ENCODE peak calls at places on chromosomes 13 and 19, in seven cellular contexts. I, V, U, Y, P, T and C are unnamed samples.

GRCh38 chr13:30696278-30697176 is 38.8 kb upstream of the ALOX5AP start:
- DNase-seq in I (peak), Y (no peak), T (no peak), V (no peak), U (no peak), P (no peak), C (peak)

GRCh38 chr13:22926176-22927007 is 254.4 kb upstream of the SGCG start:
- DNase-seq in P (peak), V (peak), U (no peak), I (peak), Y (no peak), T (peak), C (peak)

GRCh38 chr13:107641574-107641973 is 573.8 kb downstream of the LIG4 start:
- DNase-seq in T (no peak), Y (no peak), P (no peak), I (no peak), V (no peak), U (no peak), C (no peak)

GRCh38 chr13:90415902-90416301 is 931.6 kb upstream of the MIR17HG start:
- DNase-seq in I (no peak), Y (no peak), U (no peak), P (no peak), V (no peak), T (no peak), C (no peak)

GRCh38 chr19:31356587-31357314 is 7.5 kb upstream of the TSHZ3 start:
- DNase-seq in V (peak), T (peak), I (no peak), Y (no peak), U (no peak), P (no peak), C (peak)

GRCh38 chr19:41944336-41944735 is 14.8 kb downstream of the RABAC1 start:
- DNase-seq in I (no peak), V (no peak), U (no peak), T (no peak), P (no peak), Y (no peak), C (no peak)

GRCh38 chr13:104592127-104592526 is 1525.9 kb upstream of the SLC10A2 start:
- DNase-seq in V (no peak), U (no peak), T (no peak), Y (no peak), I (peak), P (peak), C (no peak)

GRCh38 chr19:36141039-36141914 is 1.4 kb downstream of the CAPNS1 start:
- DNase-seq in T (peak), P (peak), Y (peak), I (peak), U (peak), V (peak), C (peak)

GRCh38 chr13:29810145-29810742 is 40.2 kb downstream of the UBL3 start:
- DNase-seq in Y (no peak), I (no peak), U (no peak), V (no peak), T (no peak), P (no peak), C (no peak)

GRCh38 chr19:10424011-10424637 is 3.8 kb downstream of the PDE4A start:
- DNase-seq in V (peak), I (peak), Y (no peak), T (peak), U (no peak), P (peak), C (peak)

GRCh38 chr13:113002206-113002821 is 33.3 kb downstream of the MCF2L start:
- DNase-seq in Y (no peak), T (peak), P (peak), U (no peak), V (peak), I (no peak), C (peak)

GRCh38 chr13:96816874-96817273 is 177.4 kb downstream of the OXGR1 start:
- DNase-seq in T (no peak), Y (no peak), V (no peak), I (no peak), U (no peak), P (no peak), C (peak)

GRCh38 chr19:48746738-48747575 is at the start of gene IZUMO1:
- DNase-seq in T (peak), U (no peak), P (peak), V (peak), Y (peak), I (peak), C (peak)

GRCh38 chr13:90448466-90449037 is 898.9 kb upstream of the MIR17HG start:
- DNase-seq in T (no peak), P (no peak), Y (no peak), I (no peak), U (no peak), V (no peak), C (no peak)

GRCh38 chr13:75375329-75375728 is 106.6 kb downstream of the TBC1D4 start:
- DNase-seq in P (no peak), Y (no peak), U (no peak), I (no peak), T (no peak), V (no peak), C (no peak)

GRCh38 chr13:31012285-31013024 is 80.0 kb downstream of the TEX26 start:
- DNase-seq in Y (no peak), V (no peak), I (peak), U (no peak), P (no peak), T (no peak), C (no peak)

GRCh38 chr13:28093871-28094270 is 6.5 kb downstream of the FLT3 start:
- DNase-seq in I (peak), P (no peak), U (no peak), Y (no peak), V (no peak), T (no peak), C (no peak)

GRCh38 chr19:16359964-16360363 is 35.3 kb downstream of the KLF2 start:
- DNase-seq in Y (no peak), T (no peak), U (no peak), V (no peak), I (no peak), P (no peak), C (no peak)

GRCh38 chr19:12064266-12065099 is at the start of gene ZNF844:
- DNase-seq in Y (peak), V (peak), P (peak), U (peak), I (peak), T (peak), C (peak)

GRCh38 chr19:30095171-30095570 is 153.1 kb downstream of the URI1 start:
- DNase-seq in Y (no peak), I (no peak), T (no peak), V (no peak), P (no peak), U (no peak), C (no peak)

GRCh38 chr13:44686478-44687071 is 110.4 kb upstream of the TSC22D1 start:
- DNase-seq in T (no peak), P (no peak), Y (no peak), V (no peak), I (no peak), U (no peak), C (no peak)

GRCh38 chr13:61954092-61954491 is 538.4 kb upstream of the PCDH20 start:
- DNase-seq in V (no peak), I (peak), T (no peak), Y (no peak), U (no peak), P (peak), C (no peak)

GRCh38 chr13:84563611-84564010 is 681.3 kb upstream of the SLITRK1 start:
- DNase-seq in I (no peak), U (no peak), Y (no peak), T (no peak), V (no peak), P (no peak), C (no peak)

GRCh38 chr13:46605089-46605488 is 52.1 kb downstream of the LRCH1 start:
- DNase-seq in Y (no peak), V (peak), U (no peak), T (no peak), P (no peak), I (no peak), C (no peak)

GRCh38 chr13:46604226-46604968 is 51.4 kb downstream of the LRCH1 start:
- DNase-seq in P (no peak), T (no peak), Y (no peak), I (no peak), U (no peak), V (no peak), C (no peak)

GRCh38 chr13:46602531-46602930 is 49.6 kb downstream of the LRCH1 start:
- DNase-seq in V (no peak), P (no peak), T (no peak), U (no peak), Y (no peak), I (no peak), C (no peak)

GRCh38 chr13:46600943-46601311 is 48.0 kb downstream of the LRCH1 start:
- DNase-seq in U (no peak), I (no peak), Y (no peak), T (no peak), V (no peak), P (no peak), C (no peak)

DNA sequence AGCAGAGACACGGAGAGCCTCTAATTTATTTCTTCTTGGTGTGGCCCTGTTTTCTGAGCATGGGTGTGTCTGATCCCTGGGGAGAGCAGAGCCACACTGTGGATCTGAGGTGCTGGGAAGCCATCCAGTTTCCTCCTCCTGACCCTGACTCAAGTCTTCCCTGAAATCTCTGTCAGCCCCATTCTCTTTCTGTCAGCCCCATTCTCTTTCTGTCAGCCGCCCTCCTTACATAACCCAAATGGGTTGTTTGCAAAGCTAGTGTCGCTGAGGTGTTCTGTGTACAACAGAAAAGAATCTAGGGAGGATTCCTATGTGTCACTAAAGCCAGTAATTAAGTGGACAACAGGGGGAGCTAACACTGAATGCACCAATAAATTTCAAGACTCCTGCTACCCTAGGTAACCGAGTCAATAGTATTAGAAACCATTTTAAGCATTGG is 50.2 kb downstream of the LRCH1 start:
- DNase-seq in U (no peak), T (no peak), Y (no peak), V (no peak), I (no peak), P (no peak), C (no peak)
- TF ChIP-seq CTCF in U (peak), T (peak), Y (no peak), V (no peak), I (peak), P (peak), C (no peak)

GRCh38 chr13:52067237-52067636 is 42.7 kb downstream of the UTP14C start:
- DNase-seq in Y (no peak), U (no peak), T (no peak), P (no peak), V (no peak), I (no peak), C (no peak)

GRCh38 chr13:52070929-52071523 is 46.5 kb downstream of the UTP14C start:
- DNase-seq in P (no peak), U (no peak), Y (no peak), V (no peak), T (peak), I (peak), C (no peak)
- TF ChIP-seq CTCF in P (no peak), U (no peak), Y (no peak), V (no peak), T (peak), I (peak), C (no peak)

DNA sequence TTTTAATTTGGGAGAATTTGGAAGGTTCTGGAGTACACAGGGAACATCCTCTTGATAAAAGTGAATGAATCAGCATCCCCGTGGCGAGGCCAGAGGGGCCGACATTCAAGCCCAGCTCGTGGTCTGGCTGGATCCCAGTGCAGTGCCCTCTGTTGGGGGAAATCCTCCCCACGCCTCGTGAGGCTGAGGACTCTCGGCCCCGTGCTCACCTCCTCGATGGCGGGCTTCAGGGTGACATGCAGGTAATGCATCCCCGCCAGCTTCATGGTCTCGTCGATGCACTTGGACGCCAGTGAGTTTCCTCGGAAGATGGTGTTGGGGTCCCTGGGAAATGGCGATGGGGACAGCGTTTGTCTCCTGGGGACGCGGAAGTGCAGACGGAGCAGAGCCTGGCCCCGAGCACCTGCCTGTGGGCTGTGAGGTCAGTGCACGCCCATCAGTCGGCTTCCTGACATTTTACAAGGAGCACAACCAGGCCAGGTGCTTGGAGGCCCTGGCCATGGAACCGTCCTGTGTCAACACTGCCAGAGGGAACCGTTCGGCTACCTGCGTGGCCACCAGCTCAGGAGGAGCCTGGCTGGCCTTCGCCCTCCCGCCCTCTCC is 43.3 kb upstream of the C13orf46 start:
- DNase-seq in V (no peak), U (no peak), P (no peak), T (no peak), Y (no peak), I (peak), C (peak)
- TF ChIP-seq CTCF in V (no peak), U (no peak), P (peak), T (peak), Y (no peak), I (peak), C (no peak)

DNA sequence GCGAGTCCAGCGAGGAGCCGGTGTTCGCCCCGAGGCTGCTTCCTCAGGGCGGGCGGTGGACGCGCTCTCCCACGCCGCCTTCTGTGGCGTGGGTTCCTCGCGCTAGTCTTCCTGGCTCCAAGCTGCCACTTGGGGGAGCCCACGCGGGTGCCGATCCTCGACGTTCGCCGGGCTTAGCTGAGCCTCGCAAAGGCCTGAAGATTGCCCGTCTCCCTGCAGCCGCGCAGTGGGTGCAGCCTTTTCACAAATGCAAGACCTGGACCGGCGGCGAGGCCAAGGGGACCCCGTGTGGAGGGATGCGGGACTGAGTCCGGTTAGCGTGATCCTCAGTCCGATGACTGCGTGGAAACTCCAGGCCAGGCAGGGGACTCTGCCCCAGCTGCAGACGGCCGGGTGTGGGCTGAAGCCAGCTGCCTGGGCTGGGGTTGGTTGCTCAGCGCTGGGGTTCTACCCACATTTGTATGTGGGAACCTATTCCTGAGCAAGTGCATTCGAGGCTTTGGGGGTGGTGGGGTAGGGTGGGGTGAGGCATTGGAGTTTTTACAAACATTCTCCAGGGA is 16.6 kb upstream of the LRP3 start:
- DNase-seq in P (peak), Y (peak), U (no peak), V (no peak), I (no peak), T (no peak), C (peak)
- TF ChIP-seq CTCF in P (peak), Y (peak), U (peak), V (peak), I (peak), T (peak), C (peak)

DNA sequence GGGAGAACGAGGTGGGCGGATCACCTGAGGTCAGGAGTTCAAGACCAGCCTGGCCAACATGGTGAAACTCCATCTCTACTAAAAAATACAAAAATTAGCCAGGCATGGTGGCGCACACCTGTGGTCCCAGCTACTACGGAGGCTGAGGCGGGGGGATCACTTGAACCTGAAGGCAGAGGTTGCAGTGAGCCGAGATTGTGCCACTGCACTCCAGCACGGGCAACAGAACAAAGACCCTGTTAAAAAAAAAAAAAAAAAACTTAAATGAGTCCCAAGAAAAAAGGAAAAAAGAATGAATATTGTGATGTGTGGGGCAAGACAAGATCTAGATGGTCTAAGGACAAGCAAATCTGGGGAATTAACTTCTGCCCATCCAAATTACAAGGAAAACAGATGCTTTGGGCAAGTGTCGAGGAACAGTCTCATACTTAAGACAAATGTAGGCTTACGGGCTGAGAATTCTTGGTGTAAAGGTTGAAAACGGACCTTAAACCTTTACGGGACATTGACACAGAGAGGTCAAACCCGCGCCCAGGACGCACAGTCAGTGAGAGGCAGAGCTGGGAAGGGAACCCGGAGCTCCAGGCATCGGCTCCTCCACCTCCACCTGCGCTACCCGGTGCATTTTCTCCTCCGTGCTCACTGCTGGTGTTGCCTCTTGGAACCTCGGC is 656 bp upstream of the ZNF324 start:
- DNase-seq in T (no peak), Y (no peak), U (no peak), P (no peak), I (no peak), V (no peak), C (no peak)
- TF ChIP-seq CTCF in T (no peak), Y (no peak), U (no peak), P (no peak), I (no peak), V (no peak), C (no peak)

DNA sequence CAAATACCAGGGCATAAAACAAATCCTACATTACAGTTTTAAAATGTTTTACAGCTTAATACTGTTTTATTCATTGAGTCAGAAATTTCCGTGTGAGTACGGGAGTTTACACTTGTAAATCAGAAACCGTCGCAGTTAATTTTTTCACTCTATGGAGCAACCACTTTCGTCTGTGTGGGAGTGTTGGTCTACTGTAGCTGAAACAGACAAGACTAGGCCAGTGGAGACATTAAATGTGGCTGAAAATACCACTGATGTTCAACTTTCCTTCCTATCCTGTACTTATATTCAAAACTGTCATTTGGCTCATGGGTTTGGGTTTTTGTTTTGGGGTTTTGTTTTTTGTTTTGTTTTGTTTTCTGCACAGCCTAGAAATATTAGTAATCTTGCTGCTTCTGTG is 268.7 kb downstream of the DCT start:
- DNase-seq in I (peak), Y (no peak), P (no peak), V (no peak), U (no peak), T (no peak), C (no peak)
- TF ChIP-seq CTCF in I (no peak), Y (no peak), P (no peak), V (no peak), U (no peak), T (no peak), C (no peak)

GRCh38 chr13:74329978-74330377 is 195.8 kb upstream of the KLF12 start:
- DNase-seq in Y (no peak), V (no peak), U (no peak), T (no peak), I (peak), P (no peak), C (no peak)

GRCh38 chr13:74320282-74320681 is 186.1 kb upstream of the KLF12 start:
- DNase-seq in Y (no peak), U (no peak), T (no peak), V (no peak), P (no peak), I (no peak), C (no peak)

GRCh38 chr13:74325106-74325505 is 190.9 kb upstream of the KLF12 start:
- DNase-seq in I (peak), V (peak), Y (no peak), T (no peak), P (peak), U (no peak), C (no peak)

GRCh38 chr13:74322562-74322961 is 188.4 kb upstream of the KLF12 start:
- DNase-seq in T (no peak), V (no peak), Y (no peak), I (no peak), U (no peak), P (no peak), C (no peak)

DNA sequence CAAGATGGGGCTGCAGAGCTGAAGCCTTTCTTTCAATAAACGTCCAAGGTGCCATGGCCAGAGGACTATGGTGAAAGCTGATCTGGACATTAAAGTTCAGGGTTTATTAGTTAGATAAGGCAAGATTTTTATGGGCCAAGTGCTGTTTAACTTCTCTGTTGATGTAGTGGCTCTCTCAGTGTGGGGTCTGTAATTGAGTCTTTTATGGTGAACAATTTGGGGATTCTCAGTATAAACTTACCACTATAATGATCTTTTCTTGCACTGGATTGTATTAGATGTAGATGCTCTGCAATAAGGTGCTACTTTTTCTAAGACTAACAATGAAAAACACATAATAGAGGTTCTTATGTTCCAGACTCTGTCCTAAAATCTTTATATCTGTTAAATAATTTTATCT is 190.1 kb upstream of the KLF12 start:
- DNase-seq in V (no peak), Y (no peak), T (no peak), I (no peak), P (no peak), U (no peak), C (no peak)
- TF ChIP-seq CTCF in V (no peak), Y (no peak), T (no peak), I (no peak), P (no peak), U (no peak), C (no peak)